ENCODE peak calls at places on chromosomes 11 and 22, in ten cellular contexts. One of them, this sample, is unnamed.

GRCh38 chr11:3905080-3905953 is 49.9 kb downstream of the STIM1 start:
- DNase-seq in esophagus squamous epithelium: no peak
- DNase-seq in testis: no peak
- DNase-seq in lower leg skin: no peak
- DNase-seq in A549: peak
- DNase-seq in stomach: peak
- DNase-seq in IMR-90: peak
- DNase-seq in breast epithelium: no peak
- DNase-seq in HCT116: peak
- DNase-seq in GM12878: no peak
- DNase-seq in this sample: peak

GRCh38 chr22:49215840-49216239 is 611.8 kb downstream of the BRD1 start:
- DNase-seq in GM12878: no peak
- DNase-seq in A549: no peak
- DNase-seq in testis: no peak
- DNase-seq in esophagus squamous epithelium: no peak
- DNase-seq in stomach: peak
- DNase-seq in HCT116: no peak
- DNase-seq in lower leg skin: no peak
- DNase-seq in breast epithelium: peak
- DNase-seq in IMR-90: no peak
- DNase-seq in this sample: no peak

GRCh38 chr11:67640758-67641113 is 1.2 kb upstream of the TBX10 start:
- DNase-seq in breast epithelium: no peak
- DNase-seq in esophagus squamous epithelium: no peak
- DNase-seq in lower leg skin: no peak
- DNase-seq in testis: no peak
- DNase-seq in IMR-90: no peak
- DNase-seq in GM12878: no peak
- DNase-seq in A549: no peak
- DNase-seq in stomach: no peak
- DNase-seq in HCT116: no peak
- DNase-seq in this sample: no peak

GRCh38 chr11:110046759-110047386 is 46.3 kb upstream of the ZC3H12C start:
- DNase-seq in breast epithelium: no peak
- DNase-seq in A549: no peak
- DNase-seq in stomach: no peak
- DNase-seq in esophagus squamous epithelium: no peak
- DNase-seq in lower leg skin: no peak
- DNase-seq in IMR-90: no peak
- DNase-seq in testis: no peak
- DNase-seq in HCT116: no peak
- DNase-seq in GM12878: no peak
- DNase-seq in this sample: no peak

GRCh38 chr11:35029979-35030378 is 109.0 kb upstream of the CD44 start:
- DNase-seq in A549: peak
- DNase-seq in testis: no peak
- DNase-seq in GM12878: peak
- DNase-seq in breast epithelium: no peak
- DNase-seq in esophagus squamous epithelium: no peak
- DNase-seq in lower leg skin: no peak
- DNase-seq in IMR-90: peak
- DNase-seq in stomach: no peak
- DNase-seq in HCT116: no peak
- DNase-seq in this sample: no peak

GRCh38 chr11:35104655-35105054 is 34.3 kb upstream of the CD44 start:
- DNase-seq in IMR-90: no peak
- DNase-seq in esophagus squamous epithelium: no peak
- DNase-seq in testis: no peak
- DNase-seq in lower leg skin: no peak
- DNase-seq in A549: no peak
- DNase-seq in HCT116: no peak
- DNase-seq in stomach: no peak
- DNase-seq in breast epithelium: no peak
- DNase-seq in GM12878: no peak
- DNase-seq in this sample: no peak

GRCh38 chr11:121479355-121479754 is 26.6 kb upstream of the SORL1-AS1 start:
- DNase-seq in IMR-90: no peak
- DNase-seq in breast epithelium: no peak
- DNase-seq in A549: no peak
- DNase-seq in stomach: no peak
- DNase-seq in esophagus squamous epithelium: no peak
- DNase-seq in lower leg skin: no peak
- DNase-seq in HCT116: no peak
- DNase-seq in testis: no peak
- DNase-seq in GM12878: no peak
- DNase-seq in this sample: no peak

GRCh38 chr11:61369372-61370348 is 7.5 kb downstream of the TMEM138 start:
- DNase-seq in breast epithelium: no peak
- DNase-seq in A549: no peak
- DNase-seq in esophagus squamous epithelium: no peak
- DNase-seq in GM12878: peak
- DNase-seq in testis: peak
- DNase-seq in stomach: no peak
- DNase-seq in IMR-90: peak
- DNase-seq in lower leg skin: no peak
- DNase-seq in HCT116: no peak
- DNase-seq in this sample: peak

GRCh38 chr11:36041988-36042606 is 98.2 kb downstream of the LDLRAD3 start:
- DNase-seq in HCT116: no peak
- DNase-seq in stomach: no peak
- DNase-seq in A549: peak
- DNase-seq in testis: no peak
- DNase-seq in IMR-90: no peak
- DNase-seq in GM12878: no peak
- DNase-seq in esophagus squamous epithelium: no peak
- DNase-seq in breast epithelium: no peak
- DNase-seq in lower leg skin: no peak
- DNase-seq in this sample: no peak

GRCh38 chr11:68989936-68990606 is 9.3 kb upstream of the MRGPRD start:
- DNase-seq in IMR-90: no peak
- DNase-seq in A549: no peak
- DNase-seq in stomach: no peak
- DNase-seq in HCT116: no peak
- DNase-seq in esophagus squamous epithelium: no peak
- DNase-seq in breast epithelium: peak
- DNase-seq in testis: peak
- DNase-seq in lower leg skin: peak
- DNase-seq in GM12878: no peak
- DNase-seq in this sample: no peak

GRCh38 chr22:19059481-19060278 is 62.5 kb downstream of the DGCR2 start:
- DNase-seq in IMR-90: no peak
- DNase-seq in breast epithelium: no peak
- DNase-seq in esophagus squamous epithelium: no peak
- DNase-seq in GM12878: no peak
- DNase-seq in A549: no peak
- DNase-seq in testis: no peak
- DNase-seq in HCT116: no peak
- DNase-seq in lower leg skin: peak
- DNase-seq in stomach: peak
- DNase-seq in this sample: no peak

GRCh38 chr11:35796542-35796941 is 134.0 kb downstream of the TRIM44 start:
- DNase-seq in HCT116: no peak
- DNase-seq in lower leg skin: no peak
- DNase-seq in IMR-90: peak
- DNase-seq in esophagus squamous epithelium: no peak
- DNase-seq in GM12878: no peak
- DNase-seq in A549: peak
- DNase-seq in breast epithelium: no peak
- DNase-seq in testis: no peak
- DNase-seq in stomach: no peak
- DNase-seq in this sample: no peak

GRCh38 chr11:128419012-128419767 is 168.2 kb downstream of the ETS1 start:
- DNase-seq in lower leg skin: no peak
- DNase-seq in testis: no peak
- DNase-seq in A549: no peak
- DNase-seq in GM12878: no peak
- DNase-seq in HCT116: no peak
- DNase-seq in IMR-90: no peak
- DNase-seq in esophagus squamous epithelium: no peak
- DNase-seq in breast epithelium: no peak
- DNase-seq in stomach: no peak
- DNase-seq in this sample: no peak

GRCh38 chr11:118620529-118621070 is 13.2 kb downstream of the PHLDB1 start:
- DNase-seq in HCT116: no peak
- DNase-seq in IMR-90: no peak
- DNase-seq in esophagus squamous epithelium: no peak
- DNase-seq in A549: no peak
- DNase-seq in lower leg skin: peak
- DNase-seq in breast epithelium: no peak
- DNase-seq in GM12878: no peak
- DNase-seq in testis: no peak
- DNase-seq in stomach: no peak
- DNase-seq in this sample: no peak

GRCh38 chr11:118621898-118622375 is 14.5 kb downstream of the PHLDB1 start:
- DNase-seq in GM12878: no peak
- DNase-seq in A549: no peak
- DNase-seq in HCT116: no peak
- DNase-seq in lower leg skin: no peak
- DNase-seq in esophagus squamous epithelium: no peak
- DNase-seq in stomach: no peak
- DNase-seq in IMR-90: no peak
- DNase-seq in breast epithelium: no peak
- DNase-seq in testis: no peak
- DNase-seq in this sample: no peak

GRCh38 chr11:118623291-118623655 is 15.9 kb downstream of the PHLDB1 start:
- DNase-seq in A549: peak
- DNase-seq in esophagus squamous epithelium: no peak
- DNase-seq in stomach: no peak
- DNase-seq in GM12878: no peak
- DNase-seq in lower leg skin: peak
- DNase-seq in IMR-90: peak
- DNase-seq in HCT116: no peak
- DNase-seq in testis: no peak
- DNase-seq in breast epithelium: peak
- DNase-seq in this sample: peak

GRCh38 chr11:118621071-118621815 is 13.8 kb downstream of the PHLDB1 start:
- DNase-seq in A549: no peak
- DNase-seq in lower leg skin: peak
- DNase-seq in HCT116: peak
- DNase-seq in esophagus squamous epithelium: no peak
- DNase-seq in stomach: peak
- DNase-seq in GM12878: no peak
- DNase-seq in testis: peak
- DNase-seq in IMR-90: peak
- DNase-seq in breast epithelium: peak
- DNase-seq in this sample: peak

GRCh38 chr11:118622376-118623290 is 15.2 kb downstream of the PHLDB1 start:
- DNase-seq in IMR-90: peak
- DNase-seq in testis: peak
- DNase-seq in HCT116: peak
- DNase-seq in esophagus squamous epithelium: no peak
- DNase-seq in A549: peak
- DNase-seq in GM12878: no peak
- DNase-seq in lower leg skin: peak
- DNase-seq in breast epithelium: peak
- DNase-seq in stomach: no peak
- DNase-seq in this sample: peak
- TF ChIP-seq POLR2A in IMR-90: peak
- TF ChIP-seq POLR2A in testis: no peak
- TF ChIP-seq POLR2A in HCT116: no peak
- TF ChIP-seq POLR2A in esophagus squamous epithelium: no peak
- TF ChIP-seq POLR2A in A549: no peak
- TF ChIP-seq POLR2A in GM12878: no peak
- TF ChIP-seq POLR2A in lower leg skin: no peak
- TF ChIP-seq POLR2A in breast epithelium: no peak
- TF ChIP-seq POLR2A in stomach: no peak
- TF ChIP-seq POLR2A in this sample: peak

DNA sequence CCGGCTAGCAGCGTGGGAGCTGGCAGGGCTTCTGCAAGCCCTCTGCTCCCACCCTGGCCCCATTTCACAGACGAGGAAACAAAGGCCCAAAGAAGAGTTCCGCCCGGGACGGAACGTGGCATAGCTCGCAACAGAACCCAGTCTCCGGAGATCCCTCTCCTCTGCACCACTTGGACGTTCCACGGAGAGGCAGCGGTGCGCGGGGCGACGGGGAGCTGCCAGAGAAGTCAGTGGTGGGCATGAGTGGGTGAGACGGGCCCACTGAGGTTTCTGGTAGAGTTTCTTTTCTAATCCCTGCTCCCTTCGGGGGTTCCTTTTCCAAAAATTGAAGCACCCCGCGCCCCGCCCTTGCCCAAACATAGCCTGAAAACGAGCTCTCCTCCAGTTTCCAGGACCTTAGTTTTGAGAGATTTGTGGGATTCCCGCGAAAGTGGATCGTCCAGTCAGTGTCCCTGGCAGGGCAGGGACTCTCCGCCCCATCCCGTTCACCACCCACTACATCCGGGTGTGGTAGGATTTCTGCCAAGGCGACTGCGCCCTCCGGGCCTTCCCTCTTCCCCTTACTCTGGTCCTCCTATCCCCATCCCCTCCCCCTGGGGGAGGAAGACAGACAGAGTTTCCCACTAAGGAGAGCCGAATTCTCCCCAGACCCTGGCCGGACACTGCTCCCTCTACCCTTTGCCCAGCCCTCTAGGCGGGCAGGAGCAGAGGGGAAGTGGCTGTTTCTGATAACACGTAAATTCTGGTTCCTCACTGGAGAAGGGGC is 764 bp upstream of the NECTIN1 start:
- DNase-seq in GM12878: no peak
- DNase-seq in A549: peak
- DNase-seq in lower leg skin: peak
- DNase-seq in stomach: peak
- DNase-seq in HCT116: peak
- DNase-seq in testis: peak
- DNase-seq in breast epithelium: peak
- DNase-seq in esophagus squamous epithelium: no peak
- DNase-seq in IMR-90: peak
- DNase-seq in this sample: peak
- TF ChIP-seq POLR2A in GM12878: no peak
- TF ChIP-seq POLR2A in A549: peak
- TF ChIP-seq POLR2A in lower leg skin: no peak
- TF ChIP-seq POLR2A in stomach: no peak
- TF ChIP-seq POLR2A in HCT116: no peak
- TF ChIP-seq POLR2A in testis: no peak
- TF ChIP-seq POLR2A in breast epithelium: no peak
- TF ChIP-seq POLR2A in esophagus squamous epithelium: no peak
- TF ChIP-seq POLR2A in IMR-90: no peak
- TF ChIP-seq POLR2A in this sample: no peak

GRCh38 chr11:75311858-75312288 is 39.6 kb downstream of the ARRB1 start:
- DNase-seq in testis: peak
- DNase-seq in stomach: peak
- DNase-seq in lower leg skin: peak
- DNase-seq in HCT116: no peak
- DNase-seq in breast epithelium: no peak
- DNase-seq in A549: no peak
- DNase-seq in esophagus squamous epithelium: no peak
- DNase-seq in GM12878: no peak
- DNase-seq in IMR-90: peak
- DNase-seq in this sample: peak
- TF ChIP-seq POLR2A in testis: no peak
- TF ChIP-seq POLR2A in stomach: no peak
- TF ChIP-seq POLR2A in lower leg skin: no peak
- TF ChIP-seq POLR2A in HCT116: no peak
- TF ChIP-seq POLR2A in breast epithelium: no peak
- TF ChIP-seq POLR2A in A549: no peak
- TF ChIP-seq POLR2A in esophagus squamous epithelium: no peak
- TF ChIP-seq POLR2A in GM12878: no peak
- TF ChIP-seq POLR2A in IMR-90: no peak
- TF ChIP-seq POLR2A in this sample: no peak

GRCh38 chr11:65539401-65540289 is 14.8 kb downstream of the SCYL1 start:
- DNase-seq in lower leg skin: peak
- DNase-seq in stomach: peak
- DNase-seq in testis: no peak
- DNase-seq in A549: no peak
- DNase-seq in HCT116: peak
- DNase-seq in breast epithelium: peak
- DNase-seq in esophagus squamous epithelium: no peak
- DNase-seq in IMR-90: no peak
- DNase-seq in GM12878: no peak
- DNase-seq in this sample: peak
- TF ChIP-seq POLR2A in lower leg skin: no peak
- TF ChIP-seq POLR2A in stomach: no peak
- TF ChIP-seq POLR2A in testis: no peak
- TF ChIP-seq POLR2A in A549: no peak
- TF ChIP-seq POLR2A in HCT116: peak
- TF ChIP-seq POLR2A in breast epithelium: no peak
- TF ChIP-seq POLR2A in esophagus squamous epithelium: no peak
- TF ChIP-seq POLR2A in IMR-90: no peak
- TF ChIP-seq POLR2A in GM12878: no peak
- TF ChIP-seq POLR2A in this sample: peak